ENCODE peak calls at places on chromosomes 12 and 14, in five cellular contexts. L is lower lobe of right lung, V is heart left ventricle, O is tibial artery, T is GM23338. R is an unnamed sample.

GRCh38 chr12:80282761-80283160 is 161.3 kb upstream of the PTPRQ start:
- DNase-seq in L (no peak), T (no peak), V (no peak), O (no peak), R (peak; percentile 43)

GRCh38 chr12:105487961-105488360 is 157.5 kb downstream of the C12orf75 start:
- DNase-seq in V (no peak), T (no peak), L (no peak), O (no peak), R (no peak)

GRCh38 chr12:105219261-105220018 is 16.5 kb downstream of the APPL2 start:
- DNase-seq in L (no peak), V (no peak), O (no peak), T (no peak), R (no peak)

GRCh38 chr14:104977681-104978647 is at the start of gene AHNAK2:
- DNase-seq in O (peak; percentile 83), V (peak; percentile 82), T (peak; percentile 92), L (peak; percentile 85), R (peak; percentile 71)

GRCh38 chr14:104290058-104290667 is 151.8 kb downstream of the KIF26A start:
- DNase-seq in T (no peak), V (peak; percentile 9), L (peak; percentile 21), O (peak; percentile 38), R (no peak)

GRCh38 chr14:54627718-54628345 is 60.9 kb downstream of the SAMD4A start:
- DNase-seq in O (peak; percentile 69), V (peak; percentile 59), L (no peak), T (peak; percentile 70), R (peak; percentile 78)

GRCh38 chr14:100297320-100298300 is 8.6 kb downstream of the SLC25A29 start:
- DNase-seq in V (peak; percentile 92), O (peak; percentile 94), T (no peak), L (peak; percentile 82), R (peak; percentile 67)

GRCh38 chr14:102320033-102320660 is 601 bp downstream of the ZNF839 start:
- DNase-seq in T (peak; percentile 65), V (peak; percentile 48), L (peak; percentile 58), O (peak; percentile 78), R (peak; percentile 49)

GRCh38 chr12:3913278-3913677 is 40.1 kb upstream of the PARP11 start:
- DNase-seq in T (peak; percentile 14), L (no peak), V (no peak), O (no peak), R (no peak)

GRCh38 chr12:124920353-124920935 is 6.0 kb upstream of the UBC start:
- DNase-seq in V (no peak), O (peak; percentile 15), T (peak; percentile 47), L (no peak), R (no peak)

GRCh38 chr14:102819176-102819628 is 42.0 kb downstream of the TRAF3 start:
- DNase-seq in T (no peak), L (no peak), V (no peak), O (no peak), R (no peak)

GRCh38 chr12:127284870-127285431 is 982.0 kb upstream of the TMEM132C start:
- DNase-seq in L (no peak), V (no peak), T (no peak), O (no peak), R (peak; percentile 90)

GRCh38 chr14:69842671-69843407 is 36.4 kb upstream of the SMOC1 start:
- DNase-seq in L (no peak), T (no peak), O (no peak), V (no peak), R (no peak)

GRCh38 chr12:41512531-41512930 is 324.4 kb downstream of the PDZRN4 start:
- DNase-seq in O (no peak), T (no peak), L (peak; percentile 41), V (no peak), R (no peak)

GRCh38 chr12:53184828-53185227 is 4.1 kb upstream of the CSAD start:
- DNase-seq in T (no peak), V (no peak), O (peak; percentile 48), L (no peak), R (no peak)

GRCh38 chr12:49019435-49020317 is 1.1 kb upstream of the PRKAG1 start:
- DNase-seq in L (no peak), V (no peak), O (no peak), T (peak; percentile 78), R (peak; percentile 20)

GRCh38 chr14:54138354-54139038 is 181.9 kb upstream of the BMP4 start:
- DNase-seq in O (no peak), L (no peak), V (no peak), T (no peak), R (no peak)

DNA sequence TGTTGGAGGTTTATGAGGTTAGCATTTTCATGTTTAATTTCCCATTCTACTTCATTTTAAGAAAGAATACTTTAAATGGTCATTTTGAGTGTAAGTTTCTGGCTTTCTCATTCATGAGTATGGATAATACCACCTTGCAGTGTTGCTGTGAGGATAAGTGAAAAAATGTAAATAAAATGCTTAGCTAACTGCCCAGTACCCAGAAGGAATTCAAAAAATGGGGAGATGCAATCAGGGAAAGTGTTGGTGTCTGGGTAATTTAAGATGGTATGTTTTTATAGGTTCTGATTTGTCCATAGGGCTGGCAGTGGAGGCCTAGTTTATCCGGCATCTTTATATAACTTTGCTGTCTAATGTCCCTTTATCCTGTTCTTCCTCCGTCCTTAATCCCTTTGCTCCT is 35.5 kb downstream of the NUBPL start:
- DNase-seq in O (no peak), V (no peak), L (no peak), T (no peak), R (no peak)
- TF ChIP-seq CTCF in O (no peak), V (no peak), L (no peak), T (no peak), R (no peak)

DNA sequence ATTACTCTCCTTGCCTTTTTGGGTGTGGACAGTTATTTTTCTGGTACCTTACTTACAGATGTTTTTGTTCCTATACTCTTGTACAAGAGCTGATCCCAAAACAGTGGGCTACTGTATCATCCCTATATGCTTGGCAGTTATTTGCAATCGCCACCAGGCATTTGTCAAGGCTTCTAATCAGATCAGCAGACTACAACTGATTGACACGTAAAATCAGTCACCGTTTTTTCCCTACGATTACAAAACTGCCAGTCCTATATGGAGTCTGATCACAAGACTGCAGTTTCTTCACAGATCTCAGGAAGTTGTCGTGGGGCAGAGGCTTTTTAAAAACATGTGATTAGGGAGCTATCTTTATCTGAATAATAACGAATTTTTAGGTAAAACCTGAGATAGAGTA is 1.3 kb downstream of the LYSET start:
- DNase-seq in O (no peak), V (no peak), T (no peak), L (no peak), R (no peak)
- H3K4me3 ChIP-seq in O (no peak overlapping the region), V (no peak overlapping the region), T (no peak overlapping the region), L (peak overlapping the region; percentile 97), R (no peak overlapping the region)

DNA sequence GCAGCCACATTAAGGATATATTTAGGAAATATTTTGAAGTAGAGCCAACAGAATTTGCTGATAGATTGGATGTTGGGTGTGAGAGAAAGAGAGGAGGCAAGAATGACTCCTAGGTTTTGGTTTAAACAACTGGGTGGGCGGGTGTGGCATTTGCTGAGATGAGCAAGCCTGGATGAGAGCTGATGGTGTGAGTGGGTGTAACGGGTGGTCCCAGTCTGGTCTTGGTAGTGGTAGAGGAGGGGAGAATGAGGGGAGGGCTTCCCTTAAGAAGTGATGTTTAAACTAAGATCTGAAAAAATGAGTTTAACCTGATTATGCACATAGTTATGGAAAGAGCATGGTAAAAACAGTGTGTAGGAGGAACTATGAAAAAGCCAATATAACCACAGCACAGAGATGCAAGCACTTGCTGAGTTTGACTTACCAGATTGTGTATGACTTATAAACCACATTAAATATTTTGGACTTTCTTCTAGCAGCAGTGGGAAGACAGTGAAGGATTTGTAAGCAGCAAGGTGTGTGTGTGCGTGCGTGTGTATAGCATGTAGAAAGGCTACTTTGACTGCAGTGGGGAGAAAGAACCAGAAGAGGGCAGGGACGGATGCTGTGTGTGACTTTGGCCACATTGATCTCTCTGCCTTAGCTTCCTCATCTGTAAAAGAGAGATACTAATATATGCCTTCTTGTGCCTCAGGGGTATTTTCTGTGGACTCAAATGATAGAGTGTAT is 139.7 kb downstream of the PRIMA1 start:
- DNase-seq in T (peak; percentile 77), V (no peak), O (no peak), L (no peak), R (no peak)
- TF ChIP-seq CTCF in T (peak; percentile 86), V (peak; percentile 12), O (peak; percentile 23), L (no peak), R (no peak)

DNA sequence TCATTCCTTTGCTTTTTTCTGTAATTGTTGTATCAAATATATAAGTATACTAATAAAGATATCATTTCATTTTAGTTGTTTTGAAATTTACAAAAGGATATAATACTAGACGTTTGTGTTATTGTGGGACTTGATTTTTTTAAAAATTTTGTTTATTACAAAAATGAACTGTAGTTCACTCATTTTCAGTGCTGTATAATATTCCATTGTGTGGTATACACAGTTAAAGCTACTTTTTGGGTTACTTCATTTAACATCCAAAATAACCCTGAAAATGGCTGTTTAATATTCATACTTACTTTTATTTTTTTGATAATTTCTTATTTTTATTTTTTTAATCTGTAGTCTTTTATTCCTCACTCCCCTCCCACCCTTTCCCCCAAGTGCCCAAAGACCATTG is 21.4 kb downstream of the SLC38A2 start:
- DNase-seq in O (no peak), V (no peak), L (no peak), T (no peak), R (no peak)
- H3K4me3 ChIP-seq in O (no peak overlapping the region), V (no peak overlapping the region), L (no peak overlapping the region), T (no peak overlapping the region), R (no peak overlapping the region)

DNA sequence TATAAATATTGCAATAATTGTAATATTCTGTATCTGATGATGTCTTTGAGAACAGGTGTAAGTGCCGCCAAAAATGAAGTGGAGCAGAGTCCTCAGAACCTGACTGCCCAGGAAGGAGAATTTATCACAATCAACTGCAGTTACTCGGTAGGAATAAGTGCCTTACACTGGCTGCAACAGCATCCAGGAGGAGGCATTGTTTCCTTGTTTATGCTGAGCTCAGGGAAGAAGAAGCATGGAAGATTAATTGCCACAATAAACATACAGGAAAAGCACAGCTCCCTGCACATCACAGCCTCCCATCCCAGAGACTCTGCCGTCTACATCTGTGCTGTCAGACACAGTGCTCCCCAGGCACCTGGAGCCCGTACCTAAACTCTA is 268.7 kb downstream of the DAD1 start:
- DNase-seq in O (no peak), T (peak; percentile 24), V (no peak), L (no peak), R (no peak)
- TF ChIP-seq CTCF in O (no peak), T (peak; percentile 58), V (no peak), L (no peak), R (no peak)

GRCh38 chr12:102197789-102198188 is at the start of gene PMCH:
- DNase-seq in L (no peak), T (no peak), O (no peak), V (no peak), R (peak; percentile 67)
- H3K4me3 ChIP-seq in L (no peak within 1 kb of the TSS), T (no peak within 1 kb of the TSS), O (no peak within 1 kb of the TSS), V (no peak within 1 kb of the TSS), R (no peak within 1 kb of the TSS)

DNA sequence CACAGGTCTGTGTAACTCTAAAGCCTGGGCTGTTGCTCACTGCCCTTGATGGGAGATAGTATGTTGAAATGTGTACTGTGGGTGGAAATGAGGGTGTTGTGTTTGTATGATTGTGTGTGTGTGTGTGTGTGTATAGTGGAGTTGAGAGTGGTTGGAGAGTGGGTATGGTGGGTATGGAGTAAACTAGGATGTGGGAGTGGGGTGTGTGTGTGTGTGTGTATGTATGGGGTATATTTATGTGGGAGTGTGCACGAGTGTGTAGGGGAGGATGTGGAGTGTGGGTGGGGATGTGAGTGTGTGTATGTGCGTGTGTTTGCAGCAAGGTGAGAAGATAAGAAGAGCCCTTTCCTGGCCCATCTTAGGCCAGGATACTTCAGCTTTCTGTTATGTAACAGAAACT is 22.3 kb downstream of the RPH3A start:
- DNase-seq in L (no peak), O (no peak), T (no peak), V (no peak), R (no peak)
- TF ChIP-seq CTCF in L (no peak), O (no peak), T (no peak), V (no peak), R (no peak)